ENCODE peak calls at places on chromosomes 12 and 14, in four cellular contexts. One of them, this sample, is unnamed.

GRCh38 chr12:125645724-125646123 is 580.5 kb downstream of the AACS start:
- DNase-seq in CMK: no peak
- DNase-seq in mucosa of descending colon: no peak
- DNase-seq in stimulated activated CD4-positive, alpha-beta T cell treated with anti-CD3 and anti-CD28 coated beads, Interleukin-12 subunit alpha, Interleukin-12 subunit beta, amount 100 ng/mL, for 48 hours: no peak
- DNase-seq in this sample: no peak

GRCh38 chr14:102731101-102731870 is 46.0 kb upstream of the TRAF3 start:
- DNase-seq in CMK: no peak
- DNase-seq in mucosa of descending colon: no peak
- DNase-seq in stimulated activated CD4-positive, alpha-beta T cell treated with anti-CD3 and anti-CD28 coated beads, Interleukin-12 subunit alpha, Interleukin-12 subunit beta, amount 100 ng/mL, for 48 hours: no peak
- DNase-seq in this sample: no peak

GRCh38 chr12:27285395-27285794 is 41.3 kb downstream of the STK38L start:
- DNase-seq in CMK: no peak
- DNase-seq in stimulated activated CD4-positive, alpha-beta T cell treated with anti-CD3 and anti-CD28 coated beads, Interleukin-12 subunit alpha, Interleukin-12 subunit beta, amount 100 ng/mL, for 48 hours: no peak
- DNase-seq in mucosa of descending colon: no peak
- DNase-seq in this sample: no peak

GRCh38 chr14:92173668-92174067 is 51.9 kb downstream of the CPSF2 start:
- DNase-seq in stimulated activated CD4-positive, alpha-beta T cell treated with anti-CD3 and anti-CD28 coated beads, Interleukin-12 subunit alpha, Interleukin-12 subunit beta, amount 100 ng/mL, for 48 hours: no peak
- DNase-seq in mucosa of descending colon: no peak
- DNase-seq in CMK: no peak
- DNase-seq in this sample: no peak

GRCh38 chr14:31243860-31244259 is 36.3 kb upstream of the HECTD1 start:
- DNase-seq in mucosa of descending colon: peak
- DNase-seq in CMK: no peak
- DNase-seq in stimulated activated CD4-positive, alpha-beta T cell treated with anti-CD3 and anti-CD28 coated beads, Interleukin-12 subunit alpha, Interleukin-12 subunit beta, amount 100 ng/mL, for 48 hours: peak
- DNase-seq in this sample: no peak

GRCh38 chr14:105853907-105854599 is 327.7 kb downstream of the TMEM121 start:
- DNase-seq in CMK: no peak
- DNase-seq in mucosa of descending colon: peak
- DNase-seq in stimulated activated CD4-positive, alpha-beta T cell treated with anti-CD3 and anti-CD28 coated beads, Interleukin-12 subunit alpha, Interleukin-12 subunit beta, amount 100 ng/mL, for 48 hours: no peak
- DNase-seq in this sample: no peak

GRCh38 chr12:67943295-67943892 is 45.9 kb upstream of the IFNG-AS1 start:
- DNase-seq in mucosa of descending colon: no peak
- DNase-seq in CMK: no peak
- DNase-seq in stimulated activated CD4-positive, alpha-beta T cell treated with anti-CD3 and anti-CD28 coated beads, Interleukin-12 subunit alpha, Interleukin-12 subunit beta, amount 100 ng/mL, for 48 hours: no peak
- DNase-seq in this sample: no peak

GRCh38 chr14:60647081-60647836 is 2.0 kb downstream of the SIX1 start:
- DNase-seq in stimulated activated CD4-positive, alpha-beta T cell treated with anti-CD3 and anti-CD28 coated beads, Interleukin-12 subunit alpha, Interleukin-12 subunit beta, amount 100 ng/mL, for 48 hours: no peak
- DNase-seq in CMK: no peak
- DNase-seq in mucosa of descending colon: no peak
- DNase-seq in this sample: peak

GRCh38 chr12:121167232-121167820 is 34.6 kb downstream of the P2RX7 start:
- DNase-seq in stimulated activated CD4-positive, alpha-beta T cell treated with anti-CD3 and anti-CD28 coated beads, Interleukin-12 subunit alpha, Interleukin-12 subunit beta, amount 100 ng/mL, for 48 hours: no peak
- DNase-seq in CMK: no peak
- DNase-seq in mucosa of descending colon: no peak
- DNase-seq in this sample: no peak

GRCh38 chr14:35927727-35928126 is 101.6 kb downstream of the BRMS1L start:
- DNase-seq in mucosa of descending colon: no peak
- DNase-seq in stimulated activated CD4-positive, alpha-beta T cell treated with anti-CD3 and anti-CD28 coated beads, Interleukin-12 subunit alpha, Interleukin-12 subunit beta, amount 100 ng/mL, for 48 hours: no peak
- DNase-seq in CMK: no peak
- DNase-seq in this sample: no peak

GRCh38 chr12:604956-605355 is 58.3 kb downstream of the NINJ2 start:
- DNase-seq in mucosa of descending colon: no peak
- DNase-seq in CMK: no peak
- DNase-seq in stimulated activated CD4-positive, alpha-beta T cell treated with anti-CD3 and anti-CD28 coated beads, Interleukin-12 subunit alpha, Interleukin-12 subunit beta, amount 100 ng/mL, for 48 hours: no peak
- DNase-seq in this sample: no peak

GRCh38 chr14:69882915-69883314 is 3.7 kb downstream of the SMOC1 start:
- DNase-seq in stimulated activated CD4-positive, alpha-beta T cell treated with anti-CD3 and anti-CD28 coated beads, Interleukin-12 subunit alpha, Interleukin-12 subunit beta, amount 100 ng/mL, for 48 hours: no peak
- DNase-seq in CMK: no peak
- DNase-seq in mucosa of descending colon: no peak
- DNase-seq in this sample: no peak

GRCh38 chr12:66678640-66679268 is at the start of gene GRIP1:
- DNase-seq in stimulated activated CD4-positive, alpha-beta T cell treated with anti-CD3 and anti-CD28 coated beads, Interleukin-12 subunit alpha, Interleukin-12 subunit beta, amount 100 ng/mL, for 48 hours: no peak
- DNase-seq in CMK: no peak
- DNase-seq in mucosa of descending colon: no peak
- DNase-seq in this sample: no peak

GRCh38 chr12:105067511-105068031 is 16.7 kb downstream of the ALDH1L2 start:
- DNase-seq in CMK: no peak
- DNase-seq in stimulated activated CD4-positive, alpha-beta T cell treated with anti-CD3 and anti-CD28 coated beads, Interleukin-12 subunit alpha, Interleukin-12 subunit beta, amount 100 ng/mL, for 48 hours: no peak
- DNase-seq in mucosa of descending colon: no peak
- DNase-seq in this sample: no peak

GRCh38 chr14:79661762-79662161 is 549.5 kb downstream of the DIO2 start:
- DNase-seq in mucosa of descending colon: no peak
- DNase-seq in stimulated activated CD4-positive, alpha-beta T cell treated with anti-CD3 and anti-CD28 coated beads, Interleukin-12 subunit alpha, Interleukin-12 subunit beta, amount 100 ng/mL, for 48 hours: no peak
- DNase-seq in CMK: no peak
- DNase-seq in this sample: no peak

GRCh38 chr12:109744991-109745942 is 31.6 kb downstream of the FAM222A start:
- DNase-seq in mucosa of descending colon: peak
- DNase-seq in CMK: peak
- DNase-seq in stimulated activated CD4-positive, alpha-beta T cell treated with anti-CD3 and anti-CD28 coated beads, Interleukin-12 subunit alpha, Interleukin-12 subunit beta, amount 100 ng/mL, for 48 hours: no peak
- DNase-seq in this sample: peak

GRCh38 chr14:24984846-24985589 is 64.9 kb downstream of the STXBP6 start:
- DNase-seq in stimulated activated CD4-positive, alpha-beta T cell treated with anti-CD3 and anti-CD28 coated beads, Interleukin-12 subunit alpha, Interleukin-12 subunit beta, amount 100 ng/mL, for 48 hours: no peak
- DNase-seq in mucosa of descending colon: peak
- DNase-seq in CMK: peak
- DNase-seq in this sample: no peak

GRCh38 chr12:39103552-39104165 is 198.3 kb upstream of the CPNE8 start:
- DNase-seq in CMK: peak
- DNase-seq in mucosa of descending colon: no peak
- DNase-seq in stimulated activated CD4-positive, alpha-beta T cell treated with anti-CD3 and anti-CD28 coated beads, Interleukin-12 subunit alpha, Interleukin-12 subunit beta, amount 100 ng/mL, for 48 hours: no peak
- DNase-seq in this sample: no peak

GRCh38 chr12:29738416-29738815 is 45.3 kb downstream of the TMTC1 start:
- DNase-seq in stimulated activated CD4-positive, alpha-beta T cell treated with anti-CD3 and anti-CD28 coated beads, Interleukin-12 subunit alpha, Interleukin-12 subunit beta, amount 100 ng/mL, for 48 hours: no peak
- DNase-seq in CMK: no peak
- DNase-seq in mucosa of descending colon: no peak
- DNase-seq in this sample: no peak

GRCh38 chr14:46322076-46322475 is 329.5 kb downstream of the RPL10L start:
- DNase-seq in stimulated activated CD4-positive, alpha-beta T cell treated with anti-CD3 and anti-CD28 coated beads, Interleukin-12 subunit alpha, Interleukin-12 subunit beta, amount 100 ng/mL, for 48 hours: no peak
- DNase-seq in CMK: no peak
- DNase-seq in mucosa of descending colon: no peak
- DNase-seq in this sample: no peak

GRCh38 chr14:102035914-102036313 is 50.9 kb downstream of the HSP90AA1 start:
- DNase-seq in mucosa of descending colon: no peak
- DNase-seq in stimulated activated CD4-positive, alpha-beta T cell treated with anti-CD3 and anti-CD28 coated beads, Interleukin-12 subunit alpha, Interleukin-12 subunit beta, amount 100 ng/mL, for 48 hours: no peak
- DNase-seq in CMK: no peak
- DNase-seq in this sample: no peak

GRCh38 chr14:61668267-61668666 is 27.0 kb upstream of the HIF1A start:
- DNase-seq in stimulated activated CD4-positive, alpha-beta T cell treated with anti-CD3 and anti-CD28 coated beads, Interleukin-12 subunit alpha, Interleukin-12 subunit beta, amount 100 ng/mL, for 48 hours: no peak
- DNase-seq in mucosa of descending colon: no peak
- DNase-seq in CMK: no peak
- DNase-seq in this sample: no peak

GRCh38 chr14:32028599-32028998 is 48.5 kb upstream of the ARHGAP5 start:
- DNase-seq in stimulated activated CD4-positive, alpha-beta T cell treated with anti-CD3 and anti-CD28 coated beads, Interleukin-12 subunit alpha, Interleukin-12 subunit beta, amount 100 ng/mL, for 48 hours: no peak
- DNase-seq in CMK: no peak
- DNase-seq in mucosa of descending colon: no peak
- DNase-seq in this sample: no peak

GRCh38 chr12:88958153-88958552 is 377.9 kb upstream of the KITLG start:
- DNase-seq in mucosa of descending colon: no peak
- DNase-seq in CMK: no peak
- DNase-seq in stimulated activated CD4-positive, alpha-beta T cell treated with anti-CD3 and anti-CD28 coated beads, Interleukin-12 subunit alpha, Interleukin-12 subunit beta, amount 100 ng/mL, for 48 hours: no peak
- DNase-seq in this sample: no peak

GRCh38 chr14:35339761-35340406 is 47.7 kb downstream of the PSMA6 start:
- DNase-seq in stimulated activated CD4-positive, alpha-beta T cell treated with anti-CD3 and anti-CD28 coated beads, Interleukin-12 subunit alpha, Interleukin-12 subunit beta, amount 100 ng/mL, for 48 hours: no peak
- DNase-seq in mucosa of descending colon: peak
- DNase-seq in CMK: no peak
- DNase-seq in this sample: peak

GRCh38 chr14:80172380-80173055 is 38.8 kb downstream of the DIO2 start:
- DNase-seq in mucosa of descending colon: no peak
- DNase-seq in stimulated activated CD4-positive, alpha-beta T cell treated with anti-CD3 and anti-CD28 coated beads, Interleukin-12 subunit alpha, Interleukin-12 subunit beta, amount 100 ng/mL, for 48 hours: no peak
- DNase-seq in CMK: no peak
- DNase-seq in this sample: no peak

GRCh38 chr12:131950182-131950913 is 606 bp downstream of the EP400 start:
- DNase-seq in stimulated activated CD4-positive, alpha-beta T cell treated with anti-CD3 and anti-CD28 coated beads, Interleukin-12 subunit alpha, Interleukin-12 subunit beta, amount 100 ng/mL, for 48 hours: no peak
- DNase-seq in mucosa of descending colon: peak
- DNase-seq in CMK: no peak
- DNase-seq in this sample: peak

GRCh38 chr12:4664111-4664510 is 15.2 kb downstream of the NDUFA9 start:
- DNase-seq in CMK: no peak
- DNase-seq in stimulated activated CD4-positive, alpha-beta T cell treated with anti-CD3 and anti-CD28 coated beads, Interleukin-12 subunit alpha, Interleukin-12 subunit beta, amount 100 ng/mL, for 48 hours: no peak
- DNase-seq in mucosa of descending colon: no peak
- DNase-seq in this sample: no peak

GRCh38 chr12:93526786-93527428 is 45.6 kb upstream of the SOCS2 start:
- DNase-seq in CMK: no peak
- DNase-seq in stimulated activated CD4-positive, alpha-beta T cell treated with anti-CD3 and anti-CD28 coated beads, Interleukin-12 subunit alpha, Interleukin-12 subunit beta, amount 100 ng/mL, for 48 hours: no peak
- DNase-seq in mucosa of descending colon: no peak
- DNase-seq in this sample: no peak

GRCh38 chr12:27142102-27142721 is 59.8 kb upstream of the C12orf71 start:
- DNase-seq in stimulated activated CD4-positive, alpha-beta T cell treated with anti-CD3 and anti-CD28 coated beads, Interleukin-12 subunit alpha, Interleukin-12 subunit beta, amount 100 ng/mL, for 48 hours: no peak
- DNase-seq in mucosa of descending colon: no peak
- DNase-seq in CMK: peak
- DNase-seq in this sample: no peak

GRCh38 chr14:73463411-73463810 is 5.1 kb upstream of the NUMB start:
- DNase-seq in CMK: no peak
- DNase-seq in stimulated activated CD4-positive, alpha-beta T cell treated with anti-CD3 and anti-CD28 coated beads, Interleukin-12 subunit alpha, Interleukin-12 subunit beta, amount 100 ng/mL, for 48 hours: peak
- DNase-seq in mucosa of descending colon: no peak
- DNase-seq in this sample: peak

GRCh38 chr12:81558031-81558430 is 201.1 kb downstream of the PPFIA2 start:
- DNase-seq in CMK: no peak
- DNase-seq in stimulated activated CD4-positive, alpha-beta T cell treated with anti-CD3 and anti-CD28 coated beads, Interleukin-12 subunit alpha, Interleukin-12 subunit beta, amount 100 ng/mL, for 48 hours: no peak
- DNase-seq in mucosa of descending colon: no peak
- DNase-seq in this sample: no peak

GRCh38 chr12:71421007-71421406 is 18.6 kb upstream of the LGR5 start:
- DNase-seq in stimulated activated CD4-positive, alpha-beta T cell treated with anti-CD3 and anti-CD28 coated beads, Interleukin-12 subunit alpha, Interleukin-12 subunit beta, amount 100 ng/mL, for 48 hours: no peak
- DNase-seq in mucosa of descending colon: no peak
- DNase-seq in CMK: no peak
- DNase-seq in this sample: no peak